ENCODE peak calls at places on chromosomes 6 and 20, in eight cellular contexts. P is OCI-M1; X is T47D; E is WTC11; H is Right ventricle myocardium inferior; V is activated CD8-positive, alpha-beta memory T cell treated with anti-CD3 and anti-CD28 coated beads for 48 hours; Z is fibroblast of mammary gland; R is astrocyte of the spinal cord. K is an unnamed sample.

GRCh38 chr6:143531720-143532504 is 20.4 kb upstream of the FUCA2 start:
- DNase-seq in P (no peak), X (no peak), E (no peak), H (no peak), V (no peak), Z (no peak), R (no peak), K (no peak)

GRCh38 chr20:37871751-37872150 is 31.2 kb upstream of the VSTM2L start:
- DNase-seq in P (no peak), X (no peak), E (no peak), H (no peak), V (no peak), Z (no peak), R (no peak), K (no peak)

GRCh38 chr20:58327211-58327610 is 17.7 kb downstream of the RAB22A start:
- DNase-seq in P (peak; percentile 14), X (no peak), E (no peak), H (no peak), V (no peak), Z (no peak), R (no peak), K (no peak)

GRCh38 chr6:73156793-73157767 is 68.2 kb downstream of the KHDC1L start:
- DNase-seq in P (no peak), X (no peak), E (no peak), H (no peak), V (no peak), Z (no peak), R (no peak), K (no peak)

GRCh38 chr20:17875106-17875980 is 93.3 kb downstream of the SNX5 start:
- DNase-seq in P (no peak), X (peak; percentile 93), E (no peak), H (peak; percentile 80), V (no peak), Z (peak; percentile 84), R (peak; percentile 82), K (no peak)

GRCh38 chr6:161066511-161066910 is 74.9 kb downstream of the MAP3K4 start:
- DNase-seq in P (no peak), X (no peak), E (no peak), H (no peak), V (no peak), Z (peak; percentile 29), R (no peak), K (no peak)

GRCh38 chr6:146790561-146791091 is 191.9 kb downstream of the ADGB start:
- DNase-seq in P (no peak), X (no peak), E (no peak), H (no peak), V (no peak), Z (no peak), R (no peak), K (no peak)

GRCh38 chr20:59992531-59992930 is 34.3 kb downstream of the CDH26 start:
- DNase-seq in P (peak; percentile 20), X (peak; percentile 51), E (no peak), H (no peak), V (no peak), Z (peak; percentile 4), R (no peak), K (peak; percentile 38)

GRCh38 chr6:13761361-13762036 is 49.9 kb upstream of the RANBP9 start:
- DNase-seq in P (no peak), X (no peak), E (no peak), H (no peak), V (no peak), Z (peak; percentile 59), R (no peak), K (no peak)

GRCh38 chr6:83884523-83884922 is 25.0 kb downstream of the CYB5R4 start:
- DNase-seq in P (peak; percentile 91), X (peak; percentile 59), E (no peak), H (no peak), V (no peak), Z (peak; percentile 63), R (peak; percentile 47), K (peak; percentile 74)

GRCh38 chr6:157838718-157839430 is 15.8 kb downstream of the SNX9 start:
- DNase-seq in P (no peak), X (no peak), E (no peak), H (no peak), V (no peak), Z (no peak), R (no peak), K (peak; percentile 45)

GRCh38 chr6:102137859-102138258 is 744.4 kb downstream of the GRIK2 start:
- DNase-seq in P (no peak), X (no peak), E (no peak), H (no peak), V (no peak), Z (no peak), R (peak; percentile 0), K (no peak)

GRCh38 chr6:147787407-147787806 is 278.9 kb downstream of the SAMD5 start:
- DNase-seq in P (peak; percentile 10), X (peak; percentile 52), E (no peak), H (no peak), V (no peak), Z (no peak), R (no peak), K (no peak)

GRCh38 chr6:39347906-39348585 is 25.5 kb upstream of the KCNK16 start:
- DNase-seq in P (peak; percentile 82), X (peak; percentile 75), E (peak; percentile 87), H (no peak), V (peak; percentile 36), Z (peak; percentile 57), R (peak; percentile 63), K (peak; percentile 63)

GRCh38 chr6:28976677-28977076 is 28.4 kb downstream of the ZNF311 start:
- DNase-seq in P (no peak), X (no peak), E (no peak), H (no peak), V (no peak), Z (no peak), R (no peak), K (no peak)

GRCh38 chr6:156980515-156980914 is 203.3 kb downstream of the ARID1B start:
- DNase-seq in P (no peak), X (peak; percentile 53), E (peak; percentile 41), H (no peak), V (no peak), Z (no peak), R (no peak), K (no peak)

GRCh38 chr6:56241106-56241812 is 6.1 kb downstream of the COL21A1 start:
- DNase-seq in P (no peak), X (no peak), E (no peak), H (no peak), V (no peak), Z (no peak), R (no peak), K (no peak)

GRCh38 chr20:62097881-62098407 is 24.3 kb upstream of the LSM14B start:
- DNase-seq in P (no peak), X (no peak), E (no peak), H (no peak), V (no peak), Z (no peak), R (no peak), K (no peak)

GRCh38 chr20:4370856-4371255 is 350.9 kb upstream of the PRND start:
- DNase-seq in P (peak; percentile 45), X (no peak), E (no peak), H (no peak), V (no peak), Z (no peak), R (no peak), K (no peak)

GRCh38 chr6:143569035-143569434 is 57.5 kb upstream of the FUCA2 start:
- DNase-seq in P (peak; percentile 18), X (no peak), E (no peak), H (no peak), V (no peak), Z (peak; percentile 70), R (peak; percentile 34), K (peak; percentile 25)

GRCh38 chr6:170124836-170125235 is 166.0 kb downstream of the DLL1 start:
- DNase-seq in P (no peak), X (peak; percentile 84), E (no peak), H (no peak), V (no peak), Z (no peak), R (no peak), K (no peak)

GRCh38 chr6:78390066-78390465 is 477.3 kb upstream of the IRAK1BP1 start:
- DNase-seq in P (no peak), X (no peak), E (no peak), H (no peak), V (no peak), Z (peak; percentile 0), R (no peak), K (no peak)

GRCh38 chr6:78308025-78308424 is 559.3 kb upstream of the IRAK1BP1 start:
- DNase-seq in P (no peak), X (no peak), E (peak; percentile 38), H (no peak), V (no peak), Z (no peak), R (no peak), K (no peak)

GRCh38 chr6:17703256-17703694 is 3.5 kb downstream of the NUP153 start:
- DNase-seq in P (peak; percentile 85), X (peak; percentile 39), E (no peak), H (no peak), V (no peak), Z (peak; percentile 97), R (peak; percentile 68), K (peak; percentile 89)

GRCh38 chr6:74410630-74411029 is 714.6 kb downstream of the CD109 start:
- DNase-seq in P (no peak), X (peak; percentile 27), E (no peak), H (no peak), V (no peak), Z (peak; percentile 7), R (peak; percentile 76), K (no peak)

GRCh38 chr6:43843669-43844171 is 73.7 kb downstream of the VEGFA start:
- DNase-seq in P (no peak), X (no peak), E (no peak), H (no peak), V (no peak), Z (no peak), R (no peak), K (no peak)

GRCh38 chr20:830011-830521 is 3.4 kb upstream of the FAM110A start:
- DNase-seq in P (no peak), X (no peak), E (no peak), H (no peak), V (no peak), Z (peak; percentile 8), R (no peak), K (peak; percentile 74)

GRCh38 chr20:52945862-52946522 is 26.2 kb upstream of the TSHZ2 start:
- DNase-seq in P (no peak), X (no peak), E (no peak), H (no peak), V (no peak), Z (no peak), R (no peak), K (no peak)